ENCODE peak calls at places on chromosomes 3 and 15, in nine cellular contexts. M, G, T, U, Z, L, C, W and K are unnamed samples.
A peak's percentile ranks its signal among the peaks of the same experiment; 100 is the strongest.

GRCh38 chr15:45022871-45023658 is at the start of gene SORD:
- DNase-seq in M (peak; percentile 99), G (peak; percentile 74), T (peak; percentile 84), U (peak; percentile 97), Z (peak; percentile 87), L (peak; percentile 93), C (peak; percentile 68), W (peak; percentile 62), K (peak; percentile 87)

GRCh38 chr3:53708001-53708621 is 138.1 kb downstream of the CHDH start:
- DNase-seq in M (no peak), G (no peak), T (no peak), U (peak; percentile 63), Z (no peak), L (no peak), C (no peak), W (no peak), K (no peak)

GRCh38 chr3:50573566-50574279 is 4.4 kb downstream of the HEMK1 start:
- DNase-seq in M (no peak), G (no peak), T (no peak), U (no peak), Z (no peak), L (no peak), C (no peak), W (no peak), K (no peak)

GRCh38 chr3:40996827-40997710 is 202.2 kb upstream of the CTNNB1 start:
- DNase-seq in M (no peak), G (no peak), T (no peak), U (no peak), Z (no peak), L (no peak), C (no peak), W (no peak), K (no peak)

GRCh38 chr3:195774917-195775316 is 36.8 kb downstream of the MUC4 start:
- DNase-seq in M (peak; percentile 54), G (peak; percentile 14), T (peak; percentile 10), U (peak; percentile 60), Z (peak; percentile 21), L (no peak), C (peak; percentile 27), W (no peak), K (peak; percentile 50)

GRCh38 chr3:52072471-52072870 is 16.1 kb upstream of the DUSP7 start:
- DNase-seq in M (no peak), G (no peak), T (no peak), U (no peak), Z (no peak), L (no peak), C (no peak), W (no peak), K (no peak)

GRCh38 chr15:39851505-39852082 is 68.5 kb downstream of the GPR176 start:
- DNase-seq in M (peak; percentile 13), G (peak; percentile 57), T (peak; percentile 50), U (no peak), Z (no peak), L (no peak), C (no peak), W (no peak), K (no peak)

GRCh38 chr3:153614563-153614962 is 452.5 kb downstream of the RAP2B start:
- DNase-seq in M (no peak), G (peak; percentile 85), T (peak; percentile 62), U (no peak), Z (no peak), L (no peak), C (peak; percentile 4), W (peak; percentile 97), K (no peak)

GRCh38 chr15:60660290-60661051 is 181.5 kb upstream of the ICE2 start:
- DNase-seq in M (no peak), G (peak; percentile 89), T (peak; percentile 69), U (no peak), Z (no peak), L (no peak), C (no peak), W (peak; percentile 65), K (peak; percentile 63)

GRCh38 chr3:151382671-151383070 is 1.9 kb downstream of the P2RY12 start:
- DNase-seq in M (no peak), G (no peak), T (no peak), U (no peak), Z (no peak), L (no peak), C (no peak), W (no peak), K (no peak)

GRCh38 chr15:73959012-73959581 is 32.8 kb downstream of the LOXL1 start:
- DNase-seq in M (no peak), G (no peak), T (no peak), U (no peak), Z (no peak), L (peak; percentile 20), C (no peak), W (no peak), K (no peak)

GRCh38 chr3:184471439-184471838 is 90.1 kb upstream of the EPHB3 start:
- DNase-seq in M (no peak), G (no peak), T (no peak), U (no peak), Z (no peak), L (no peak), C (no peak), W (no peak), K (no peak)

GRCh38 chr3:69791919-69792399 is 52.7 kb downstream of the MITF start:
- DNase-seq in M (no peak), G (peak; percentile 79), T (peak; percentile 53), U (no peak), Z (no peak), L (no peak), C (no peak), W (peak; percentile 28), K (no peak)
- TF ChIP-seq CTCF in M (no peak), G (peak; percentile 60), T (peak; percentile 51), U (peak; percentile 32), Z (peak; percentile 52), L (peak; percentile 67), C (no peak), W (peak; percentile 72), K (peak; percentile 65)

DNA sequence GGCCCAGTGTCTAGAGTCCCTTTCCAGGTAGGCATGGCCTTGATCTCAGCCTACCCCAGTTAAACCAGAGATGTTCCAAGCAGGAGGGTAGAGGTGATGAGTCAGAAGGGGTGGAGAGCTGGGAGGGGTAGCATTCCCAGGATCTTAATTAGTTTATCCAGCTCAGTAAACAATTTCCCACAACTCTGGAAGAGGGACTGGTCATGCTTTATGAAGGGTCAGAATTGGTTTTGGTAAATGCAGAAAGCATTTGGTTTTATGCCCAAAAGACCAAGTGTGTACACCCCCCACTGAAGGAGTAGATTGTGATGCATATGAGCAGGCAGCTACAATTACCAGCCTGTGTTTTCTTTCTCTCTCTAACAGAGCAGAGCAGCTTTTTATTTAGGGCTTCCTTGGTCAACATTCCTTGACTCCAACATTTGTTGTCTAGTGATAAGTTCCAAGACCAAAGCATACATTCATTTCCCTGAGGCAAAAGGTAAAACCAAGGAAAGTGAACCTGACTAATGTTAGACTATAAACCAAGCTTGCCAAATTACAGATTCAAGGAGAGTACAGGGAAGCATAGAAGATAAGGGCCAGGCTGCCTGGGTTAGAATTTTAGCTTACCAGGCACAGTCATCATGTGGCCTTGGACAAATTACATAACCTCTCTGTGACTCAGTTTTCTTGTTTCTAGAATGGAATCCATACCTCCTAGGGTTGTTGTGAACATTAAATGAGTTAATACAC is 17.6 kb downstream of the EXOSC7 start:
- DNase-seq in M (no peak), G (peak; percentile 66), T (peak; percentile 69), U (no peak), Z (no peak), L (no peak), C (no peak), W (peak; percentile 87), K (no peak)
- TF ChIP-seq CTCF in M (no peak), G (no peak), T (no peak), U (no peak), Z (no peak), L (no peak), C (no peak), W (no peak), K (no peak)

GRCh38 chr15:69025320-69025719 is 10.8 kb downstream of the NOX5 start:
- DNase-seq in M (no peak), G (no peak), T (no peak), U (no peak), Z (no peak), L (no peak), C (no peak), W (no peak), K (no peak)

GRCh38 chr15:69032006-69032405 is 17.5 kb downstream of the NOX5 start:
- DNase-seq in M (no peak), G (no peak), T (no peak), U (no peak), Z (no peak), L (no peak), C (no peak), W (no peak), K (no peak)

GRCh38 chr15:69026355-69026754 is 11.9 kb downstream of the NOX5 start:
- DNase-seq in M (no peak), G (no peak), T (no peak), U (no peak), Z (no peak), L (no peak), C (no peak), W (no peak), K (no peak)

GRCh38 chr15:69031013-69032001 is 16.8 kb downstream of the NOX5 start:
- DNase-seq in M (peak; percentile 60), G (peak; percentile 39), T (peak; percentile 27), U (peak; percentile 48), Z (peak; percentile 53), L (no peak), C (peak; percentile 65), W (peak; percentile 38), K (no peak)

GRCh38 chr15:69027976-69028518 is 13.6 kb downstream of the NOX5 start:
- DNase-seq in M (no peak), G (no peak), T (no peak), U (no peak), Z (no peak), L (no peak), C (no peak), W (no peak), K (no peak)
- TF ChIP-seq CTCF in M (no peak), G (no peak), T (no peak), U (no peak), Z (no peak), L (no peak), C (no peak), W (no peak), K (no peak)

GRCh38 chr15:98805434-98806274 is 157.3 kb downstream of the IGF1R start:
- DNase-seq in M (no peak), G (no peak), T (no peak), U (no peak), Z (no peak), L (no peak), C (no peak), W (no peak), K (no peak)

GRCh38 chr15:98803228-98804056 is 155.1 kb downstream of the IGF1R start:
- DNase-seq in M (no peak), G (peak; percentile 49), T (peak; percentile 59), U (no peak), Z (no peak), L (no peak), C (no peak), W (peak; percentile 76), K (no peak)

GRCh38 chr15:98806275-98806895 is 158.0 kb downstream of the IGF1R start:
- DNase-seq in M (no peak), G (no peak), T (no peak), U (no peak), Z (no peak), L (no peak), C (no peak), W (no peak), K (no peak)

GRCh38 chr15:98802187-98802586 is 153.8 kb downstream of the IGF1R start:
- DNase-seq in M (no peak), G (no peak), T (no peak), U (no peak), Z (no peak), L (no peak), C (no peak), W (no peak), K (no peak)

GRCh38 chr15:98804057-98804380 is 155.7 kb downstream of the IGF1R start:
- DNase-seq in M (no peak), G (no peak), T (no peak), U (no peak), Z (no peak), L (no peak), C (no peak), W (no peak), K (no peak)
- TF ChIP-seq CTCF in M (no peak), G (peak; percentile 46), T (peak; percentile 34), U (no peak), Z (no peak), L (no peak), C (no peak), W (no peak), K (no peak)